ENCODE peak calls at places on chromosomes 5 and 9, in eight cellular contexts. One of them, this sample, is unnamed.
A peak's percentile ranks its signal among the peaks of the same experiment; 100 is the strongest.

GRCh38 chr5:176697929-176698520 is 50.7 kb downstream of the TSPAN17 start:
- DNase-seq in GM23248: no peak
- DNase-seq in iPS DF 6.9: no peak
- DNase-seq in colonic mucosa: no peak
- DNase-seq in PC-3: no peak
- DNase-seq in ovary: no peak
- DNase-seq in CD8-positive, alpha-beta memory T cell: no peak
- DNase-seq in astrocyte: no peak
- DNase-seq in this sample: no peak

GRCh38 chr5:135386886-135387628 is 12.0 kb downstream of the MACROH2A1 start:
- DNase-seq in iPS DF 6.9: no peak
- DNase-seq in ovary: no peak
- DNase-seq in PC-3: peak; percentile 87
- DNase-seq in astrocyte: peak; percentile 90
- DNase-seq in colonic mucosa: peak; percentile 82
- DNase-seq in GM23248: peak; percentile 98
- DNase-seq in CD8-positive, alpha-beta memory T cell: no peak
- DNase-seq in this sample: peak; percentile 77

GRCh38 chr5:29218138-29218537 is 1975.3 kb upstream of the CDH6 start:
- DNase-seq in GM23248: no peak
- DNase-seq in CD8-positive, alpha-beta memory T cell: no peak
- DNase-seq in ovary: no peak
- DNase-seq in PC-3: peak; percentile 24
- DNase-seq in astrocyte: no peak
- DNase-seq in iPS DF 6.9: no peak
- DNase-seq in colonic mucosa: no peak
- DNase-seq in this sample: no peak

GRCh38 chr5:59152701-59153245 is 569.9 kb downstream of the RAB3C start:
- DNase-seq in iPS DF 6.9: no peak
- DNase-seq in colonic mucosa: no peak
- DNase-seq in CD8-positive, alpha-beta memory T cell: no peak
- DNase-seq in PC-3: no peak
- DNase-seq in ovary: no peak
- DNase-seq in astrocyte: no peak
- DNase-seq in GM23248: no peak
- DNase-seq in this sample: no peak

GRCh38 chr9:87862536-87863268 is 20.0 kb upstream of the SPATA31E1 start:
- DNase-seq in CD8-positive, alpha-beta memory T cell: no peak
- DNase-seq in ovary: no peak
- DNase-seq in astrocyte: peak; percentile 83
- DNase-seq in iPS DF 6.9: no peak
- DNase-seq in PC-3: peak; percentile 73
- DNase-seq in GM23248: peak; percentile 87
- DNase-seq in colonic mucosa: no peak
- DNase-seq in this sample: no peak

GRCh38 chr5:3825888-3826465 is 230.3 kb downstream of the IRX1 start:
- DNase-seq in PC-3: no peak
- DNase-seq in CD8-positive, alpha-beta memory T cell: no peak
- DNase-seq in GM23248: no peak
- DNase-seq in iPS DF 6.9: no peak
- DNase-seq in astrocyte: peak; percentile 14
- DNase-seq in colonic mucosa: no peak
- DNase-seq in ovary: no peak
- DNase-seq in this sample: no peak

GRCh38 chr9:98678244-98678842 is 30.4 kb downstream of the GABBR2 start:
- DNase-seq in ovary: no peak
- DNase-seq in GM23248: peak; percentile 41
- DNase-seq in PC-3: peak; percentile 6
- DNase-seq in astrocyte: no peak
- DNase-seq in iPS DF 6.9: peak; percentile 29
- DNase-seq in colonic mucosa: no peak
- DNase-seq in CD8-positive, alpha-beta memory T cell: no peak
- DNase-seq in this sample: peak; percentile 8

GRCh38 chr9:121246821-121247511 is 21.0 kb upstream of the GSN start:
- DNase-seq in GM23248: peak; percentile 95
- DNase-seq in ovary: no peak
- DNase-seq in astrocyte: peak; percentile 94
- DNase-seq in CD8-positive, alpha-beta memory T cell: no peak
- DNase-seq in colonic mucosa: no peak
- DNase-seq in PC-3: no peak
- DNase-seq in iPS DF 6.9: no peak
- DNase-seq in this sample: no peak

GRCh38 chr9:69719368-69719767 is 40.4 kb downstream of the PTAR1 start:
- DNase-seq in CD8-positive, alpha-beta memory T cell: no peak
- DNase-seq in ovary: no peak
- DNase-seq in GM23248: no peak
- DNase-seq in PC-3: no peak
- DNase-seq in colonic mucosa: no peak
- DNase-seq in astrocyte: peak; percentile 0
- DNase-seq in iPS DF 6.9: no peak
- DNase-seq in this sample: no peak

DNA sequence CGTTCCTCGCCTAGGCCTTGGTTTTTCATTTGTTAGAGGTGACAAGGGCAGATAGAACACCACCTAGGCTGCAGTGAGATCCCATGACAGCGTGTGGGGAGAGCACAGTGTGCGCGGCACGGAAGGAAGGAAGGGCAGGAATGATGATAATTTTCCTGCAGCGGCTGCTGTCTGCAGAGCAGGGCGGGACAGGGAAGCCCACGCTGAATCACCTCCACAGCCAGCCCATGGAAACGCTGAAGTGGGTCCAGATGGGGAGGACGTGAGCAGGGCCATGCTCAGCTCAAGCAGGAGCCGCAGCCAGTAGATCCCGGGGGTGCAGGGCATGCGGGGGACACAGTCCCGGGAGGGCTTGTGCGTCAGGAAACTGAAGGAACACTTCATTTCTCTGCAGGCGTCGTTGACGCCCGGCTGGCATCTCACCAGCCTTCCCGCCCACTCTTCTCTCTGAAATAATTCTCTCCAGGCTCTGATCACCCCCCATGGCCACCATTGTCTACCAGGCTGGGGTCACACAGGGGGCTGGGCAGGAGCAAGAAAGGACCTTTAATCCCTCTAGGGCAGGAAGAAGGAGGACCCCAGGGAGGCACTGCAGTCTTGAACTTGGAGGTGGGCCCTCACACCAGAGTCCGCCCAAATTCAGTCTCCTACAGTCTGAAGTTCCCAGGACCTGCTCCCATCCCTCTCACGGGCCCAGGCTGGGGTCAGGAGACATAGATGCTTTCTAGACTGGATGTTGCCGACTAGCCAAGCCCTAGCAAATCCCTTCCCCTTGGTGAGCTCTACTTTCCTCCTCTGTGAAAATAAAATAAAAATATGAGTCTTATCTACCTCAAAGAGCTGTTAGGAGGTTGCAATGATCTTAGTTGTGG is 20.9 kb upstream of the SYNPO start:
- DNase-seq in astrocyte: peak; percentile 89
- DNase-seq in ovary: peak; percentile 66
- DNase-seq in iPS DF 6.9: no peak
- DNase-seq in GM23248: peak; percentile 96
- DNase-seq in CD8-positive, alpha-beta memory T cell: no peak
- DNase-seq in PC-3: no peak
- DNase-seq in colonic mucosa: no peak
- DNase-seq in this sample: no peak
- H3K4me1 ChIP-seq in astrocyte: peaks cover 61% of the 10 kb centered on the region
- H3K4me1 ChIP-seq in ovary: peaks cover 46% of the 10 kb centered on the region
- H3K4me1 ChIP-seq in iPS DF 6.9: no peaks in the 10 kb centered on the region
- H3K4me1 ChIP-seq in GM23248: peaks cover 49% of the 10 kb centered on the region
- H3K4me1 ChIP-seq in CD8-positive, alpha-beta memory T cell: peaks cover 3% of the 10 kb centered on the region
- H3K4me1 ChIP-seq in PC-3: peaks cover 4% of the 10 kb centered on the region
- H3K4me1 ChIP-seq in colonic mucosa: peaks cover 15% of the 10 kb centered on the region
- H3K4me1 ChIP-seq in this sample: peaks cover 53% of the 10 kb centered on the region

GRCh38 chr9:76372345-76372744 is 21.9 kb downstream of the RFK start:
- DNase-seq in PC-3: no peak
- DNase-seq in ovary: no peak
- DNase-seq in GM23248: no peak
- DNase-seq in CD8-positive, alpha-beta memory T cell: no peak
- DNase-seq in colonic mucosa: no peak
- DNase-seq in astrocyte: no peak
- DNase-seq in iPS DF 6.9: no peak
- DNase-seq in this sample: no peak
- H3K9me3 ChIP-seq in PC-3: no peaks in the 10 kb centered on the region
- H3K9me3 ChIP-seq in ovary: no peaks in the 10 kb centered on the region
- H3K9me3 ChIP-seq in GM23248: no peaks in the 10 kb centered on the region
- H3K9me3 ChIP-seq in CD8-positive, alpha-beta memory T cell: no peaks in the 10 kb centered on the region
- H3K9me3 ChIP-seq in colonic mucosa: no peaks in the 10 kb centered on the region
- H3K9me3 ChIP-seq in astrocyte: no peaks in the 10 kb centered on the region
- H3K9me3 ChIP-seq in iPS DF 6.9: no peaks in the 10 kb centered on the region
- H3K9me3 ChIP-seq in this sample: no peaks in the 10 kb centered on the region

GRCh38 chr9:73153793-73154227 is 2.1 kb downstream of the ANXA1 start:
- DNase-seq in astrocyte: peak; percentile 66
- DNase-seq in CD8-positive, alpha-beta memory T cell: no peak
- DNase-seq in PC-3: no peak
- DNase-seq in colonic mucosa: no peak
- DNase-seq in ovary: no peak
- DNase-seq in GM23248: peak; percentile 79
- DNase-seq in iPS DF 6.9: no peak
- DNase-seq in this sample: no peak

GRCh38 chr9:73154271-73154670 is 2.6 kb downstream of the ANXA1 start:
- DNase-seq in astrocyte: no peak
- DNase-seq in ovary: no peak
- DNase-seq in PC-3: no peak
- DNase-seq in iPS DF 6.9: no peak
- DNase-seq in CD8-positive, alpha-beta memory T cell: no peak
- DNase-seq in colonic mucosa: no peak
- DNase-seq in GM23248: no peak
- DNase-seq in this sample: no peak

GRCh38 chr9:73152445-73152844 is 780 bp downstream of the ANXA1 start:
- DNase-seq in GM23248: peak; percentile 87
- DNase-seq in PC-3: peak; percentile 71
- DNase-seq in iPS DF 6.9: no peak
- DNase-seq in astrocyte: peak; percentile 74
- DNase-seq in CD8-positive, alpha-beta memory T cell: no peak
- DNase-seq in ovary: no peak
- DNase-seq in colonic mucosa: no peak
- DNase-seq in this sample: no peak

GRCh38 chr9:73151653-73152382 is at the start of gene ANXA1:
- DNase-seq in astrocyte: peak; percentile 87
- DNase-seq in PC-3: peak; percentile 86
- DNase-seq in CD8-positive, alpha-beta memory T cell: no peak
- DNase-seq in iPS DF 6.9: no peak
- DNase-seq in GM23248: peak; percentile 95
- DNase-seq in colonic mucosa: peak; percentile 34
- DNase-seq in ovary: no peak
- DNase-seq in this sample: no peak

DNA sequence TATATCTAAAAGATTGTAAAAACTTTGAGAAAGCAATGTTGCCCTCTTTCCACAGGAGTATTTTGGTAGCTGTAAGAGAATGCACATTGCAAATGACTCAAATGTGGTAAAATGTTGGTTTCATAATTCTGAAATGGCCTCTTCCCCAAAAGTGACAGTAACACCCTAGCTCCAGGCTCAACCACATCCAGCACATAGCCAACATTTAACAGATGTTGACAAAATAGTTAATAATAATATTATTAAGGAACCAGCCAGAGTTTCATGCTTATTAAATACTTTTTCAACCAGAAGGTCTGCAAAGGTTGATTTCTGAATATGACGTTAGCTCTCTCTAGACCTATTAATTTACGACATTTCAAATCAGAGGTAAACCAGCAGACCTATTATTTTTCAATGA is 1.3 kb downstream of the ANXA1 start:
- DNase-seq in GM23248: peak; percentile 72
- DNase-seq in iPS DF 6.9: no peak
- DNase-seq in astrocyte: no peak
- DNase-seq in PC-3: peak; percentile 39
- DNase-seq in colonic mucosa: no peak
- DNase-seq in CD8-positive, alpha-beta memory T cell: no peak
- DNase-seq in ovary: no peak
- DNase-seq in this sample: no peak
- H3K4me1 ChIP-seq in GM23248: peaks cover 70% of the 10 kb centered on the region
- H3K4me1 ChIP-seq in iPS DF 6.9: peaks cover 1% of the 10 kb centered on the region
- H3K4me1 ChIP-seq in astrocyte: peaks cover 47% of the 10 kb centered on the region
- H3K4me1 ChIP-seq in PC-3: peaks cover 62% of the 10 kb centered on the region
- H3K4me1 ChIP-seq in colonic mucosa: no peaks in the 10 kb centered on the region
- H3K4me1 ChIP-seq in CD8-positive, alpha-beta memory T cell: peaks cover 68% of the 10 kb centered on the region
- H3K4me1 ChIP-seq in ovary: peaks cover 3% of the 10 kb centered on the region
- H3K4me1 ChIP-seq in this sample: peaks cover 71% of the 10 kb centered on the region

GRCh38 chr9:132135456-132135855 is 26.4 kb upstream of the NTNG2 start:
- DNase-seq in GM23248: no peak
- DNase-seq in iPS DF 6.9: no peak
- DNase-seq in CD8-positive, alpha-beta memory T cell: no peak
- DNase-seq in PC-3: no peak
- DNase-seq in astrocyte: no peak
- DNase-seq in colonic mucosa: no peak
- DNase-seq in ovary: no peak
- DNase-seq in this sample: no peak

GRCh38 chr9:132141364-132141947 is 20.4 kb upstream of the NTNG2 start:
- DNase-seq in CD8-positive, alpha-beta memory T cell: no peak
- DNase-seq in iPS DF 6.9: no peak
- DNase-seq in astrocyte: peak; percentile 12
- DNase-seq in ovary: no peak
- DNase-seq in PC-3: no peak
- DNase-seq in GM23248: peak; percentile 42
- DNase-seq in colonic mucosa: no peak
- DNase-seq in this sample: no peak

GRCh38 chr9:132141948-132142594 is 19.8 kb upstream of the NTNG2 start:
- DNase-seq in iPS DF 6.9: no peak
- DNase-seq in colonic mucosa: no peak
- DNase-seq in GM23248: peak; percentile 17
- DNase-seq in PC-3: no peak
- DNase-seq in CD8-positive, alpha-beta memory T cell: no peak
- DNase-seq in astrocyte: no peak
- DNase-seq in ovary: no peak
- DNase-seq in this sample: no peak

DNA sequence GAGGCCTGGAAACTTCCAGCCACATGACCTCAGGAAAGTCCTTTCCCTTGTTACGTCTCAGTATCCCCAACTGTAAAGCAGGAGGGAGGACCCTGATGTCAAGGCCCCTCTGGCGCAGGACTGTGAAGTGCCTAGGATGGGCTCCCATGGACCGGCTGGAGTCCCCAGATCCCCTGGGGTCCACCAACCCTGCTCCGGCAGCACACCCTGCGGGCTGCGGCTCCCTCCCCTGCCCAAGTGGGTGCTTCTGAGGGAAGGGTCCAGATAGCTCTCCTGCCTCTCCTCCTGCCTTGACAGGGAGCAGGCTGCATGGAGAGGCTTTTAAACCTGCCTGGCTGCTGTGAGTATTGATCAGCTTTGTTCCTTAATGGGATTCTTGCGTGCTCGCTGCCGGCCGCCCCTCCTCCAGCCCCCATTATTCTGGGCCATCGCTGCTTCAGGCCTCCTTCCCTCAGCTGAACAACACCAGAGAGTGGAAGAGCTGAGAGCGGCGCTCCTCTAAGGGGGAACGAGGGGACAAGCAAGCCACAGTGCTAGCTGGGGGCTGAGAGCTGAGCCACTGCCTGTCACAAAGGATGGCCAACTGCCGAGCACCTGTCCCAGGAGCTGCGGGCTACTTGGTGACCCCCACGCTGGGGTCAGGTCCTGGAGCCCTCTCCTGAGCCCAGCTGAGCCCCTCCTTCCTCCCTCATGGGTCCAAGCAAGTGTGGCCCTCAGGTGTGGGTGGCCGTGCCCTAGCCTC is 25.5 kb upstream of the NTNG2 start:
- DNase-seq in colonic mucosa: no peak
- DNase-seq in PC-3: no peak
- DNase-seq in ovary: no peak
- DNase-seq in GM23248: no peak
- DNase-seq in iPS DF 6.9: no peak
- DNase-seq in CD8-positive, alpha-beta memory T cell: no peak
- DNase-seq in astrocyte: no peak
- DNase-seq in this sample: no peak
- H3K9me3 ChIP-seq in colonic mucosa: no peaks in the 10 kb centered on the region
- H3K9me3 ChIP-seq in PC-3: no peaks in the 10 kb centered on the region
- H3K9me3 ChIP-seq in ovary: no peaks in the 10 kb centered on the region
- H3K9me3 ChIP-seq in GM23248: no peaks in the 10 kb centered on the region
- H3K9me3 ChIP-seq in iPS DF 6.9: no peaks in the 10 kb centered on the region
- H3K9me3 ChIP-seq in CD8-positive, alpha-beta memory T cell: no peaks in the 10 kb centered on the region
- H3K9me3 ChIP-seq in astrocyte: no peaks in the 10 kb centered on the region
- H3K9me3 ChIP-seq in this sample: no peaks in the 10 kb centered on the region